ENCODE peak calls at places on chromosomes 1 and 21, in six cellular contexts. One of them, this sample, is unnamed.

GRCh38 chr1:172991674-172992400 is 58.9 kb downstream of the TNFSF18 start:
- DNase-seq in OCI-LY7: no peak
- DNase-seq in epithelial cell of esophagus: no peak
- DNase-seq in progenitor cell of endocrine pancreas: no peak
- DNase-seq in coronary artery: no peak
- DNase-seq in RWPE1: no peak
- DNase-seq in this sample: no peak

GRCh38 chr21:42262826-42263225 is 43.9 kb downstream of the ABCG1 start:
- DNase-seq in OCI-LY7: no peak
- DNase-seq in RWPE1: peak
- DNase-seq in coronary artery: no peak
- DNase-seq in progenitor cell of endocrine pancreas: no peak
- DNase-seq in epithelial cell of esophagus: peak
- DNase-seq in this sample: no peak

GRCh38 chr1:151289991-151290708 is 8.1 kb downstream of the ZNF687 start:
- DNase-seq in OCI-LY7: no peak
- DNase-seq in coronary artery: no peak
- DNase-seq in RWPE1: no peak
- DNase-seq in progenitor cell of endocrine pancreas: no peak
- DNase-seq in epithelial cell of esophagus: no peak
- DNase-seq in this sample: no peak

GRCh38 chr1:85494074-85494956 is 29.4 kb upstream of the DDAH1 start:
- DNase-seq in coronary artery: no peak
- DNase-seq in OCI-LY7: no peak
- DNase-seq in progenitor cell of endocrine pancreas: no peak
- DNase-seq in epithelial cell of esophagus: no peak
- DNase-seq in RWPE1: no peak
- DNase-seq in this sample: no peak

GRCh38 chr1:159996653-159997052 is 35.1 kb downstream of the PIGM start:
- DNase-seq in OCI-LY7: no peak
- DNase-seq in coronary artery: no peak
- DNase-seq in progenitor cell of endocrine pancreas: no peak
- DNase-seq in epithelial cell of esophagus: peak
- DNase-seq in RWPE1: peak
- DNase-seq in this sample: no peak

GRCh38 chr1:39902121-39902807 is 547 bp upstream of the MYCL start:
- DNase-seq in OCI-LY7: peak
- DNase-seq in RWPE1: peak
- DNase-seq in epithelial cell of esophagus: peak
- DNase-seq in coronary artery: no peak
- DNase-seq in progenitor cell of endocrine pancreas: peak
- DNase-seq in this sample: peak

GRCh38 chr1:167237000-167237399 is 16.3 kb downstream of the POU2F1 start:
- DNase-seq in epithelial cell of esophagus: no peak
- DNase-seq in coronary artery: no peak
- DNase-seq in RWPE1: no peak
- DNase-seq in OCI-LY7: no peak
- DNase-seq in progenitor cell of endocrine pancreas: no peak
- DNase-seq in this sample: no peak

GRCh38 chr1:31812158-31812829 is 3.5 kb downstream of the SPOCD1 start:
- DNase-seq in RWPE1: no peak
- DNase-seq in epithelial cell of esophagus: no peak
- DNase-seq in OCI-LY7: no peak
- DNase-seq in coronary artery: no peak
- DNase-seq in progenitor cell of endocrine pancreas: no peak
- DNase-seq in this sample: no peak

GRCh38 chr1:176517484-176517883 is 54.5 kb downstream of the PAPPA2 start:
- DNase-seq in OCI-LY7: no peak
- DNase-seq in RWPE1: peak
- DNase-seq in progenitor cell of endocrine pancreas: no peak
- DNase-seq in coronary artery: no peak
- DNase-seq in epithelial cell of esophagus: peak
- DNase-seq in this sample: no peak

GRCh38 chr1:22131875-22132486 is 10.9 kb downstream of the WNT4 start:
- DNase-seq in epithelial cell of esophagus: peak
- DNase-seq in OCI-LY7: peak
- DNase-seq in progenitor cell of endocrine pancreas: peak
- DNase-seq in coronary artery: no peak
- DNase-seq in RWPE1: peak
- DNase-seq in this sample: peak

GRCh38 chr1:59232209-59232608 is 64.7 kb upstream of the FGGY start:
- DNase-seq in progenitor cell of endocrine pancreas: no peak
- DNase-seq in epithelial cell of esophagus: peak
- DNase-seq in OCI-LY7: no peak
- DNase-seq in RWPE1: no peak
- DNase-seq in coronary artery: no peak
- DNase-seq in this sample: no peak

GRCh38 chr1:68269637-68270430 is 37.5 kb upstream of the WLS start:
- DNase-seq in coronary artery: no peak
- DNase-seq in epithelial cell of esophagus: peak
- DNase-seq in progenitor cell of endocrine pancreas: no peak
- DNase-seq in OCI-LY7: no peak
- DNase-seq in RWPE1: peak
- DNase-seq in this sample: no peak

GRCh38 chr1:45608475-45609156 is 15.2 kb downstream of the CCDC17 start:
- DNase-seq in RWPE1: no peak
- DNase-seq in epithelial cell of esophagus: no peak
- DNase-seq in coronary artery: no peak
- DNase-seq in progenitor cell of endocrine pancreas: no peak
- DNase-seq in OCI-LY7: peak
- DNase-seq in this sample: no peak

GRCh38 chr1:103561612-103562395 is 9.6 kb upstream of the AMY2B start:
- DNase-seq in epithelial cell of esophagus: no peak
- DNase-seq in RWPE1: no peak
- DNase-seq in progenitor cell of endocrine pancreas: no peak
- DNase-seq in OCI-LY7: no peak
- DNase-seq in coronary artery: no peak
- DNase-seq in this sample: peak

GRCh38 chr1:115648717-115649691 is 7.2 kb downstream of the VANGL1 start:
- DNase-seq in OCI-LY7: no peak
- DNase-seq in coronary artery: peak
- DNase-seq in RWPE1: no peak
- DNase-seq in epithelial cell of esophagus: peak
- DNase-seq in progenitor cell of endocrine pancreas: no peak
- DNase-seq in this sample: peak

GRCh38 chr21:45818904-45819285 is 162.7 kb upstream of the COL6A1 start:
- DNase-seq in progenitor cell of endocrine pancreas: no peak
- DNase-seq in epithelial cell of esophagus: peak
- DNase-seq in RWPE1: peak
- DNase-seq in coronary artery: no peak
- DNase-seq in OCI-LY7: no peak
- DNase-seq in this sample: no peak

GRCh38 chr1:156807627-156808026 is 9.0 kb downstream of the SH2D2A start:
- DNase-seq in epithelial cell of esophagus: no peak
- DNase-seq in coronary artery: no peak
- DNase-seq in RWPE1: no peak
- DNase-seq in OCI-LY7: no peak
- DNase-seq in progenitor cell of endocrine pancreas: no peak
- DNase-seq in this sample: no peak

GRCh38 chr1:101745549-101745948 is 251.2 kb downstream of the OLFM3 start:
- DNase-seq in OCI-LY7: no peak
- DNase-seq in progenitor cell of endocrine pancreas: no peak
- DNase-seq in coronary artery: no peak
- DNase-seq in RWPE1: no peak
- DNase-seq in epithelial cell of esophagus: no peak
- DNase-seq in this sample: no peak

GRCh38 chr1:86436041-86436440 is 12.1 kb downstream of the CLCA2 start:
- DNase-seq in coronary artery: no peak
- DNase-seq in RWPE1: no peak
- DNase-seq in OCI-LY7: no peak
- DNase-seq in progenitor cell of endocrine pancreas: no peak
- DNase-seq in epithelial cell of esophagus: no peak
- DNase-seq in this sample: no peak

GRCh38 chr1:38685373-38685772 is 174.2 kb downstream of the RRAGC start:
- DNase-seq in progenitor cell of endocrine pancreas: no peak
- DNase-seq in epithelial cell of esophagus: no peak
- DNase-seq in coronary artery: no peak
- DNase-seq in OCI-LY7: no peak
- DNase-seq in RWPE1: no peak
- DNase-seq in this sample: no peak

GRCh38 chr21:33490991-33491372 is 534 bp downstream of the DNAJC28 start:
- DNase-seq in RWPE1: no peak
- DNase-seq in progenitor cell of endocrine pancreas: no peak
- DNase-seq in coronary artery: no peak
- DNase-seq in epithelial cell of esophagus: no peak
- DNase-seq in OCI-LY7: peak
- DNase-seq in this sample: peak

GRCh38 chr1:25990702-25991395 is 7.0 kb downstream of the PAFAH2 start:
- DNase-seq in RWPE1: no peak
- DNase-seq in epithelial cell of esophagus: no peak
- DNase-seq in progenitor cell of endocrine pancreas: no peak
- DNase-seq in OCI-LY7: no peak
- DNase-seq in coronary artery: no peak
- DNase-seq in this sample: no peak

GRCh38 chr1:49597436-49597835 is 426.3 kb downstream of the AGBL4 start:
- DNase-seq in RWPE1: no peak
- DNase-seq in progenitor cell of endocrine pancreas: no peak
- DNase-seq in epithelial cell of esophagus: no peak
- DNase-seq in coronary artery: no peak
- DNase-seq in OCI-LY7: no peak
- DNase-seq in this sample: no peak

GRCh38 chr1:51058863-51059262 is 43.2 kb upstream of the C1orf185 start:
- DNase-seq in progenitor cell of endocrine pancreas: no peak
- DNase-seq in coronary artery: no peak
- DNase-seq in RWPE1: no peak
- DNase-seq in OCI-LY7: peak
- DNase-seq in epithelial cell of esophagus: peak
- DNase-seq in this sample: peak

GRCh38 chr21:32056791-32057190 is 184.0 kb downstream of the HUNK start:
- DNase-seq in RWPE1: no peak
- DNase-seq in coronary artery: no peak
- DNase-seq in OCI-LY7: no peak
- DNase-seq in progenitor cell of endocrine pancreas: no peak
- DNase-seq in epithelial cell of esophagus: no peak
- DNase-seq in this sample: no peak

GRCh38 chr21:43981871-43982210 is 30.3 kb upstream of the TRAPPC10 start:
- DNase-seq in coronary artery: no peak
- DNase-seq in progenitor cell of endocrine pancreas: no peak
- DNase-seq in epithelial cell of esophagus: no peak
- DNase-seq in OCI-LY7: no peak
- DNase-seq in RWPE1: no peak
- DNase-seq in this sample: no peak

GRCh38 chr21:39637197-39637970 is 24.6 kb downstream of the B3GALT5 start:
- DNase-seq in epithelial cell of esophagus: no peak
- DNase-seq in progenitor cell of endocrine pancreas: no peak
- DNase-seq in OCI-LY7: no peak
- DNase-seq in RWPE1: no peak
- DNase-seq in coronary artery: no peak
- DNase-seq in this sample: no peak

GRCh38 chr1:24920155-24920925 is 9.7 kb downstream of the RUNX3 start:
- DNase-seq in coronary artery: no peak
- DNase-seq in OCI-LY7: no peak
- DNase-seq in progenitor cell of endocrine pancreas: no peak
- DNase-seq in RWPE1: no peak
- DNase-seq in epithelial cell of esophagus: no peak
- DNase-seq in this sample: peak

GRCh38 chr1:229699613-229700242 is 73.7 kb downstream of the URB2 start:
- DNase-seq in progenitor cell of endocrine pancreas: no peak
- DNase-seq in OCI-LY7: no peak
- DNase-seq in coronary artery: no peak
- DNase-seq in epithelial cell of esophagus: no peak
- DNase-seq in RWPE1: no peak
- DNase-seq in this sample: no peak

GRCh38 chr1:8687053-8687452 is 130.4 kb downstream of the RERE start:
- DNase-seq in RWPE1: no peak
- DNase-seq in coronary artery: no peak
- DNase-seq in OCI-LY7: no peak
- DNase-seq in epithelial cell of esophagus: no peak
- DNase-seq in progenitor cell of endocrine pancreas: no peak
- DNase-seq in this sample: no peak

GRCh38 chr1:233180626-233181364 is 114.7 kb downstream of the PCNX2 start:
- DNase-seq in epithelial cell of esophagus: no peak
- DNase-seq in OCI-LY7: no peak
- DNase-seq in RWPE1: no peak
- DNase-seq in progenitor cell of endocrine pancreas: no peak
- DNase-seq in coronary artery: no peak
- DNase-seq in this sample: no peak

GRCh38 chr1:233183226-233184020 is 112.1 kb downstream of the PCNX2 start:
- DNase-seq in epithelial cell of esophagus: peak
- DNase-seq in RWPE1: no peak
- DNase-seq in coronary artery: no peak
- DNase-seq in progenitor cell of endocrine pancreas: no peak
- DNase-seq in OCI-LY7: no peak
- DNase-seq in this sample: no peak

GRCh38 chr1:233188061-233188460 is 107.5 kb downstream of the PCNX2 start:
- DNase-seq in progenitor cell of endocrine pancreas: no peak
- DNase-seq in OCI-LY7: no peak
- DNase-seq in epithelial cell of esophagus: no peak
- DNase-seq in coronary artery: no peak
- DNase-seq in RWPE1: no peak
- DNase-seq in this sample: no peak

GRCh38 chr1:233182587-233182986 is 112.9 kb downstream of the PCNX2 start:
- DNase-seq in OCI-LY7: no peak
- DNase-seq in RWPE1: no peak
- DNase-seq in progenitor cell of endocrine pancreas: no peak
- DNase-seq in coronary artery: no peak
- DNase-seq in epithelial cell of esophagus: no peak
- DNase-seq in this sample: no peak
- TF ChIP-seq CTCF in OCI-LY7: no peak
- TF ChIP-seq CTCF in RWPE1: no peak
- TF ChIP-seq CTCF in progenitor cell of endocrine pancreas: no peak
- TF ChIP-seq CTCF in coronary artery: no peak
- TF ChIP-seq CTCF in epithelial cell of esophagus: no peak
- TF ChIP-seq CTCF in this sample: no peak

DNA sequence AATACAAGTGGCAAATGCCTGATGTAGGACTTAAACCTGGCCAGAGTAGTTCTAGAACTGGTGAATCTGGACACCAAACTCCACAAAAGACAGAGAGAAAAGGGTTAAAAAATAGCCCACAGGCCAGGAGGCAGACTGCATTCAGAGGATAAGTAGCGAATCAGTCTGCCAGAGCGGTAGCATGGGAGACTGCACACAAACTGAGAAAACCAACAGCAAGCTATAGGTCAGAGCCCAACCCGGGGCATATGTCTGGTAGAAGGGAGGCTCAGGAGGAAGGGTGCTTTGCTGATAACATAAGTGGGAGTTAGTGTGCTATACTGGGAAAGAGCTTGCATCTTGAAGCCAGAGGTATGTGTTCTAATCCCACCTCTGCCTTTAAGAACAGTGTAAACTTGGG is 4.0 kb downstream of the LRRC53 start:
- DNase-seq in epithelial cell of esophagus: no peak
- DNase-seq in RWPE1: no peak
- DNase-seq in OCI-LY7: no peak
- DNase-seq in coronary artery: no peak
- DNase-seq in progenitor cell of endocrine pancreas: no peak
- DNase-seq in this sample: no peak
- TF ChIP-seq CTCF in epithelial cell of esophagus: no peak
- TF ChIP-seq CTCF in RWPE1: no peak
- TF ChIP-seq CTCF in OCI-LY7: no peak
- TF ChIP-seq CTCF in coronary artery: no peak
- TF ChIP-seq CTCF in progenitor cell of endocrine pancreas: no peak
- TF ChIP-seq CTCF in this sample: no peak

GRCh38 chr1:55064071-55064581 is 24.8 kb downstream of the PCSK9 start:
- DNase-seq in RWPE1: no peak
- DNase-seq in coronary artery: peak
- DNase-seq in OCI-LY7: peak
- DNase-seq in progenitor cell of endocrine pancreas: no peak
- DNase-seq in epithelial cell of esophagus: no peak
- DNase-seq in this sample: peak
- TF ChIP-seq CTCF in RWPE1: no peak
- TF ChIP-seq CTCF in coronary artery: no peak
- TF ChIP-seq CTCF in OCI-LY7: peak
- TF ChIP-seq CTCF in progenitor cell of endocrine pancreas: peak
- TF ChIP-seq CTCF in epithelial cell of esophagus: peak
- TF ChIP-seq CTCF in this sample: peak

GRCh38 chr1:43974443-43975248 is at the start of gene ATP6V0B:
- DNase-seq in OCI-LY7: peak
- DNase-seq in RWPE1: peak
- DNase-seq in progenitor cell of endocrine pancreas: peak
- DNase-seq in coronary artery: peak
- DNase-seq in epithelial cell of esophagus: peak
- DNase-seq in this sample: peak
- TF ChIP-seq CTCF in OCI-LY7: no peak
- TF ChIP-seq CTCF in RWPE1: no peak
- TF ChIP-seq CTCF in progenitor cell of endocrine pancreas: no peak
- TF ChIP-seq CTCF in coronary artery: no peak
- TF ChIP-seq CTCF in epithelial cell of esophagus: peak
- TF ChIP-seq CTCF in this sample: no peak

This sample was measured in GM20000.